ENCODE peak calls at places on chromosomes 6 and 20, in nine cellular contexts. C, X, J, R, U, I, K, M and W are unnamed samples.

GRCh38 chr20:3658708-3659491 is 4.3 kb downstream of the GFRA4 start:
- DNase-seq in U (no peak), M (no peak), R (no peak), C (no peak), X (no peak), J (no peak), I (no peak), K (no peak), W (no peak)

GRCh38 chr6:106159531-106159940 is 73.4 kb downstream of the PRDM1 start:
- DNase-seq in U (peak; percentile 98), X (no peak), M (no peak), J (no peak), K (peak; percentile 93), C (no peak), I (peak; percentile 86), R (no peak), W (peak; percentile 83)

GRCh38 chr6:163263998-163264661 is 150.4 kb upstream of the QKI start:
- DNase-seq in X (peak; percentile 20), I (no peak), R (no peak), K (no peak), M (no peak), J (no peak), U (no peak), C (peak; percentile 57), W (no peak)

GRCh38 chr6:153001767-153002612 is 519 bp downstream of the MTRF1L start:
- DNase-seq in U (peak; percentile 22), C (no peak), X (peak; percentile 42), J (no peak), I (no peak), K (no peak), R (no peak), M (peak; percentile 4), W (no peak)

GRCh38 chr20:63942250-63943006 is 13.8 kb downstream of the UCKL1 start:
- DNase-seq in J (no peak), C (peak; percentile 71), I (peak; percentile 79), K (peak; percentile 4), R (peak; percentile 74), X (peak; percentile 80), M (no peak), U (peak; percentile 27), W (no peak)

GRCh38 chr20:48017504-48017903 is 232.2 kb upstream of the SULF2 start:
- DNase-seq in J (no peak), U (peak; percentile 68), K (no peak), M (no peak), R (no peak), I (no peak), X (no peak), C (no peak), W (no peak)

GRCh38 chr6:144898052-144898689 is 613.0 kb downstream of the UTRN start:
- DNase-seq in M (no peak), U (peak; percentile 82), X (no peak), R (no peak), K (peak; percentile 54), C (no peak), I (peak; percentile 80), J (no peak), W (no peak)

GRCh38 chr6:31396422-31397152 is 6.8 kb upstream of the MICA start:
- DNase-seq in K (peak; percentile 70), X (peak; percentile 78), J (peak; percentile 90), I (peak; percentile 67), M (peak; percentile 86), R (peak; percentile 80), C (peak; percentile 85), U (peak; percentile 57), W (no peak)

GRCh38 chr20:7123457-7123856 is 356.0 kb downstream of the BMP2 start:
- DNase-seq in R (no peak), U (no peak), J (no peak), C (no peak), K (no peak), M (peak; percentile 42), X (no peak), I (no peak), W (no peak)

GRCh38 chr20:62231292-62231691 is 7.0 kb upstream of the OSBPL2 start:
- DNase-seq in U (no peak), J (no peak), K (no peak), M (no peak), X (no peak), I (no peak), R (no peak), C (no peak), W (no peak)

GRCh38 chr20:62233684-62234083 is 4.6 kb upstream of the OSBPL2 start:
- DNase-seq in R (no peak), C (no peak), U (no peak), I (no peak), J (no peak), M (no peak), X (no peak), K (no peak), W (no peak)

GRCh38 chr20:62232194-62232593 is 6.1 kb upstream of the OSBPL2 start:
- DNase-seq in U (no peak), J (no peak), C (no peak), I (no peak), M (no peak), R (no peak), K (no peak), X (no peak), W (no peak)

GRCh38 chr20:62234346-62234745 is 4.0 kb upstream of the OSBPL2 start:
- DNase-seq in C (no peak), U (no peak), X (no peak), M (no peak), J (no peak), I (no peak), K (no peak), R (no peak), W (no peak)

DNA sequence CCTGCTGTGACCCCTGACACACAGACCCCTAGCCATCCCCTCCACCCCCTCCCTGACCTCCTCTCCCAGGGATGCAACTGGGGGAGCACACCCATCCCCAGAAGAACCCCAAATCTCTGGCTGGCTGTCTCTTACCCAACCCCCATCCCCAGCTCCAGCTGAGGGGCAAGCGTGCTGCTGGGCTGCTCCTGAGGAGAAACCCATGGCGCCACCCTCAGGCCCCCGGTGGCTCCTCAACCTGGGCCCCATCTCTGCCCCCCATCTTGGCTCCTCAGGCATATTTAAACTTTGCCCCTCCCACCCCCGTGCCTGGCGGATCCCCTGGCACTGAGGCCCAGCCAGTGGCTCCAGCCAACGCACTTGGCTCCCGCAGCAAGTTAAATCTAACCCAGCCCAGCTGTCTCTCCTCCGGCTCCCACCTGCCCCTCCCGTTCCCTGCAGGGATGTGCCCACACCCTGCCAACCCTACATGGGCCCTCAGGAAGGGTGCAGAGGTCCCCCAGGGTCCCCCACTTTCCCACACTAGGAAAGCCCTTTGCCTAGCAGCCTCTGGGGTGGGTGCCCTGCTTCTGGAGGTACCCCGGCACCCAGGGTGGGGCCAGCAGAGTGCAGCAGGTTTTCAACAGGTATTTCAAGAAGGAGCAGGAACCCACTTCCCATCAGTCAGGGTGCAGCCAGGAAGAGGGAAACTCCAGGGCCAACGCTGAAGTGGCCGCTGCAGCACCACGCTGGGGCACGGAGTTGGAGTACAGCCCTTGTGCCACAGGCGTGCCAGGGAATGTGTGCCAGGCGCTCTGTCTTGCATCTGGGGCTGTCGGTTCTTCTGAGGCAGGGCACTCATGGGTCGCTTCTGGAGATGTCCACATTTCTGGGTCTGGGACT is 5.3 kb upstream of the OSBPL2 start:
- DNase-seq in M (peak; percentile 46), J (no peak), R (no peak), X (no peak), U (no peak), I (no peak), K (no peak), C (no peak), W (no peak)
- TF ChIP-seq CTCF in M (no peak), J (no peak), R (no peak), X (no peak), U (no peak), I (no peak), K (no peak), C (no peak), W (no peak)

DNA sequence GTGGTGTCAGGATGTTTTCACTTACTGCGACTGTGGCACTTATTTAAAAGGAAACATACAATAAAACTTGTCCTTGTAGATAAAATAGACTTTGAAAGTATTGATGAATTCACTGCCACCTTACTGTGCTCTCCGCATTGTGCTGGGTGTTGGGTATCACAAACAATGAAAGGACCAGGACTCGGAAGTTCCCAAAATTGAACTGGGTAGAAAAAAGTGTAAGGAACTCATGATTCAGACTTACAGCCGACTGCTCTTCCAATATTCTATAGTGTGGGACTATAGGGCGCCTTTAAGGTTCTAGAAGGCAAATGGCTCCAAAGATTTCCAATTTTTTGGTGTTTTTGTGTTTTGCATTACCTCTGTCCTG is 32.0 kb upstream of the ID4 start:
- DNase-seq in K (peak; percentile 14), X (peak; percentile 9), M (no peak), R (no peak), J (no peak), I (no peak), C (no peak), U (no peak), W (no peak)
- H3K4me3 ChIP-seq in K (peak overlapping the region; percentile 63), X (peak overlapping the region; percentile 65), M (peak overlapping the region; percentile 76), R (peak overlapping the region; percentile 60), J (peak overlapping the region; percentile 59), I (peak overlapping the region; percentile 53), C (peak overlapping the region; percentile 77), U (peak overlapping the region; percentile 49), W (peak overlapping the region; percentile 50)

DNA sequence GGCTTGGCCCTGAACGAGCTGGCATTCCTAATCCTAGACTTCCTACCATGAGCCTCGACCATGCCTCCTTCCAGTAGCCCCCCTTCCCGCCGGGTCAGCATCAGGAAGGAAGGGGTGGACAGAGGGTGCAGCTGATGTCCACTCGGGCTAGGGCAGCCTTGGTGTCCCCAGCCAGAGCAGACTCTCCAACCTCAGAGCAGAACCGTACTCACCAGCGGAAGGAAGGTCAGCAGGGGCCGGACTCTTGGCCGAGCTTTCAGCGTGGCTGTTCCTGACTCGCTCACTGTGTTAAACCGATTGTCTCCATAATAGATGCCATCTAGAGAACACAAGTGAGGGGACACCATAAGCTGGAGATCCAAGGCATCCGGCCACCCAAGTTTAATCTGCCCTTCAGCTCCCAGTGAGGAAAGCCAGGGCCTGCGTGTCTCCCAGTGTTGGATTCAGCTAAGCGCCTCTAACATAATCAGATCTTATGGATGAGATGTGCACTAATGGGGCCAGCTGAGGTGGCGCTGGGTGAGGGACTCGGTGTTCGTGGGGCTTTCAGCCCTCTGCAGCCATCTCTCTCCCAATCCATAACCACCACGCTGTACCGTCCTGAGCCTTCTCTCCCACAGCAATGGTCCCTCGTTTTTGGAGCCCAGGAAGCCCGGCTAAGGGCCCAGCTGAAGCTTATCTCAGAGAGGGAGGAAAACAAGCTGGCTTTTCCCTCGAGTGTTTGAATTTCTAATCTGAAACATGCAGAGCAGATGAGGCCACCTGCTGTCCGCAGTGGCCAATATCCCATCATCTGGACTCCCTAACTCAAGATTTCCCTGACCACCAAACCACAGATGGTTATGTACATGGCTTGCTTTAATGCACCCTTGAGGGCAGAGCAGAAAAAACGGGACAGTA is 13.7 kb downstream of the C6orf132 start:
- DNase-seq in U (no peak), X (no peak), M (no peak), C (no peak), R (no peak), I (no peak), J (no peak), K (no peak), W (no peak)
- H3K36me3 ChIP-seq in U (peaks cover 3% of the 10 kb centered on the region), X (no peaks in the 10 kb centered on the region), M (no peaks in the 10 kb centered on the region), C (no peaks in the 10 kb centered on the region), R (peaks cover 19% of the 10 kb centered on the region), I (peaks cover 12% of the 10 kb centered on the region), J (no peaks in the 10 kb centered on the region), K (peaks cover 2% of the 10 kb centered on the region), W (no peaks in the 10 kb centered on the region)

DNA sequence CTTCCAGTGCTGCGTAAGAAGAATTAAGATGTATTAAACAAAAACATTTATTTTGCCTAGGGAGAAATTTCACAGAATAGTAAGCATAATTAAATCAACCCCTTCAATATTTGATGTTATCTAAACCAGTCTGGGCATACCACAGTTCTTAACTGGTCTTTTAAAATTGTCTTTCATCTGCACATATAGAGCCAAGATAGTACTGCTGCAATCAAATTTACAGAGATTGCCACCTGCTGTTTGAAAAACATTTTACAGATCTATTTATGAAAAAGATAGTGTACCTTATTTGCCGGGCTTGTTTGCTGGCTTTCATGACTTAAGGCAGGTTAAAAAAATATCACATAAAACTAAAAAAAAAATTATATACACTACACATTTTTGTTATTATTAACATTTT is 323.2 kb downstream of the ADGRB3 start:
- DNase-seq in K (no peak), U (peak; percentile 1), M (no peak), R (no peak), X (no peak), J (no peak), C (no peak), I (no peak), W (no peak)
- TF ChIP-seq CTCF in K (no peak), U (peak; percentile 21), M (peak; percentile 24), R (no peak), X (no peak), J (peak; percentile 48), C (no peak), I (peak; percentile 33), W (no peak)